ENCODE peak calls at places on chromosomes 5 and 9, in four cellular contexts. J, O, B and Q are unnamed samples.

GRCh38 chr5:82808960-82809359 is 268.2 kb downstream of the TMEM167A start:
- DNase-seq in J (no peak), O (no peak), B (no peak), Q (no peak)

GRCh38 chr5:172920995-172921394 is 38.2 kb upstream of the RPL26L1 start:
- DNase-seq in J (no peak), O (no peak), B (no peak), Q (no peak)

GRCh38 chr5:54296386-54296785 is 14.0 kb downstream of the ARL15 start:
- DNase-seq in J (no peak), O (no peak), B (no peak), Q (no peak)

GRCh38 chr5:35213608-35214007 is 16.7 kb downstream of the PRLR start:
- DNase-seq in J (no peak), O (no peak), B (peak; percentile 44), Q (no peak)

GRCh38 chr5:97231025-97231636 is 48.1 kb upstream of the RIOK2 start:
- DNase-seq in J (peak; percentile 83), O (peak; percentile 51), B (no peak), Q (peak; percentile 14)

GRCh38 chr5:10222326-10222725 is 27.4 kb downstream of the ATPSCKMT start:
- DNase-seq in J (no peak), O (no peak), B (no peak), Q (no peak)

GRCh38 chr5:32506809-32507208 is 62.3 kb upstream of the ZFR start:
- DNase-seq in J (no peak), O (no peak), B (no peak), Q (peak; percentile 91)

GRCh38 chr9:135215571-135216161 is 128.2 kb downstream of the OLFM1 start:
- DNase-seq in J (no peak), O (no peak), B (no peak), Q (peak; percentile 54)

GRCh38 chr5:115895821-115896220 is 54.1 kb downstream of the AP3S1 start:
- DNase-seq in J (no peak), O (no peak), B (no peak), Q (no peak)

GRCh38 chr5:66826263-66826662 is 230.1 kb downstream of the MAST4 start:
- DNase-seq in J (no peak), O (no peak), B (no peak), Q (no peak)

GRCh38 chr9:73863924-73864323 is 633.2 kb upstream of the RORB start:
- DNase-seq in J (no peak), O (no peak), B (no peak), Q (no peak)

GRCh38 chr9:8860925-8861324 is 1061.3 kb upstream of the DMAC1 start:
- DNase-seq in J (no peak), O (no peak), B (no peak), Q (peak; percentile 51)

GRCh38 chr5:113562828-113563400 is 49.4 kb downstream of the YTHDC2 start:
- DNase-seq in J (no peak), O (no peak), B (no peak), Q (no peak)

GRCh38 chr9:3578786-3579185 is 53.0 kb upstream of the RFX3 start:
- DNase-seq in J (no peak), O (no peak), B (no peak), Q (peak; percentile 93)

GRCh38 chr9:80540387-80540786 is 968.6 kb downstream of the TLE4 start:
- DNase-seq in J (no peak), O (no peak), B (no peak), Q (no peak)

GRCh38 chr9:14066815-14067214 is 247.1 kb downstream of the NFIB start:
- DNase-seq in J (no peak), O (no peak), B (no peak), Q (no peak)

DNA sequence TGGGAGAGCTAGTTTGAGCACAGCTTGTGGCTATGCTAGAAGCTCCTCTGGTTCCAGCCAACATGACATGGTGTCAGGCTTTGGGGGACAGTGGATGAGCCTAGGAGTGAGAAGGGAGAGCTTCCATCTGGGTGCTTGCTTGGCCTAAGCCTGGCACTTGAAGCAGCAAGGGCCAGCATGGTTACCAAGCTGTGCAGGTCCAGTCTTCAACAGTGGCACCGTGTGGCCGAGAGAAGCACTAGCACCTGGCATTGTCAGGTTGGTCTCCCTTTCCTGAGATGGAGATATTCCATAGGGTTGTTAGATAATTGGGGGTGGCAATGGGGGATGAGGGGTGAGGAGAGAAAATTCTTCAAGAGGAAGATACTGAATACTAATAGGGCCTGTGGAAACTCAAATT is 261.9 kb downstream of the PBX3 start:
- DNase-seq in J (no peak), O (peak; percentile 6), B (no peak), Q (no peak)
- TF ChIP-seq CTCF in J (peak; percentile 55), O (peak; percentile 45), B (no peak), Q (peak; percentile 24)

DNA sequence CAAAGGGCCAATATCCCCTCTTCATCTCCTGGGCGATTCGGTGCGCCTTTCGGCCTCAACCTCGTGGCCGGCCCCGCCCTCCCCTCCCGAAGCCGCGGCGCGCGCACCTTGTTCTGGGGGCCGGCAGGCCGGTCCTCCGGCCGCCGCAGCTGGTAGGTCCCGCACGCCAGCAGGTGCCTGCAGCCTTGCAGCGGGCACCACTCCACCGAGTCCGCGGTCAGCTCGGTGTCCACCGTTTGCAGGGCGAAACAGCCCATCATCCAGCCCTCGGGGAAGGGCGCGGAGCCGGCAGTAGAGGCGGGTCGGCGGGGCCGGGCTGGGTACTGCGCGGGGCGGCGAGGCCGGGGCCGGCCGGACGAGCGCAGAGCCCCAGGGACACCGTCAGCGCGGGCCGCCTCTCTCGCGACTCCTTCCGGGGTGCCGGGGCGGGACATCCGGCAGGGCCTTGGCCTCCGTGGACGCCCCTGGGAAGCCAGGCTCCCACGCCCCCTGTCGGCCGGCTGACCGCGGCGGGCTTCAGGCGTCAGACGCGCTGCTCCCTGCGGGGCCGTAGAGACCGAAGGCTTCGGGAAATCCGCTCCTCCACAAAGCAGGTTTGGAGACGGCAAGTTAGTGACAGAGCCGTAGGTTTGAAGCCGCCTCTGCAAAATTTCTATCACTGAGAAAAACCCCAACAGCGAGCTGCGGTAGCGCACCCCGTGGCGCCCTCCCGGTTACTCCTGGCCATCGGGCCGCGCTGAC is at the start of gene DPH7:
- DNase-seq in J (peak; percentile 97), O (peak; percentile 90), B (peak; percentile 94), Q (peak; percentile 100)
- TF ChIP-seq CTCF in J (peak; percentile 76), O (peak; percentile 86), B (peak; percentile 94), Q (peak; percentile 79)

GRCh38 chr9:99819484-99820329 is 2.0 kb upstream of the NR4A3 start:
- DNase-seq in J (peak; percentile 96), O (peak; percentile 88), B (peak; percentile 92), Q (peak; percentile 98)

GRCh38 chr9:99822096-99822595 is 461 bp downstream of the NR4A3 start:
- DNase-seq in J (no peak), O (peak; percentile 67), B (peak; percentile 39), Q (peak; percentile 95)

GRCh38 chr9:99822596-99823391 is 1.1 kb downstream of the NR4A3 start:
- DNase-seq in J (peak; percentile 81), O (peak; percentile 36), B (no peak), Q (peak; percentile 92)

GRCh38 chr9:99820330-99821186 is 1.1 kb upstream of the NR4A3 start:
- DNase-seq in J (peak; percentile 22), O (peak; percentile 25), B (peak; percentile 38), Q (peak; percentile 88)

GRCh38 chr9:99821187-99822095 is at the start of gene NR4A3:
- DNase-seq in J (peak; percentile 94), O (peak; percentile 67), B (peak; percentile 95), Q (peak; percentile 99)
- TF ChIP-seq CTCF in J (no peak), O (peak; percentile 20), B (no peak), Q (no peak)

GRCh38 chr5:178234121-178234752 is 1.6 kb upstream of the PHYKPL start:
- DNase-seq in J (no peak), O (no peak), B (no peak), Q (peak; percentile 58)

GRCh38 chr5:178231736-178232123 is 872 bp downstream of the PHYKPL start:
- DNase-seq in J (no peak), O (no peak), B (no peak), Q (peak; percentile 82)

GRCh38 chr5:178232920-178233429 is 373 bp upstream of the PHYKPL start:
- DNase-seq in J (no peak), O (no peak), B (no peak), Q (peak; percentile 78)

GRCh38 chr5:178230879-178231735 is 1.5 kb downstream of the PHYKPL start:
- DNase-seq in J (no peak), O (no peak), B (no peak), Q (peak; percentile 95)

DNA sequence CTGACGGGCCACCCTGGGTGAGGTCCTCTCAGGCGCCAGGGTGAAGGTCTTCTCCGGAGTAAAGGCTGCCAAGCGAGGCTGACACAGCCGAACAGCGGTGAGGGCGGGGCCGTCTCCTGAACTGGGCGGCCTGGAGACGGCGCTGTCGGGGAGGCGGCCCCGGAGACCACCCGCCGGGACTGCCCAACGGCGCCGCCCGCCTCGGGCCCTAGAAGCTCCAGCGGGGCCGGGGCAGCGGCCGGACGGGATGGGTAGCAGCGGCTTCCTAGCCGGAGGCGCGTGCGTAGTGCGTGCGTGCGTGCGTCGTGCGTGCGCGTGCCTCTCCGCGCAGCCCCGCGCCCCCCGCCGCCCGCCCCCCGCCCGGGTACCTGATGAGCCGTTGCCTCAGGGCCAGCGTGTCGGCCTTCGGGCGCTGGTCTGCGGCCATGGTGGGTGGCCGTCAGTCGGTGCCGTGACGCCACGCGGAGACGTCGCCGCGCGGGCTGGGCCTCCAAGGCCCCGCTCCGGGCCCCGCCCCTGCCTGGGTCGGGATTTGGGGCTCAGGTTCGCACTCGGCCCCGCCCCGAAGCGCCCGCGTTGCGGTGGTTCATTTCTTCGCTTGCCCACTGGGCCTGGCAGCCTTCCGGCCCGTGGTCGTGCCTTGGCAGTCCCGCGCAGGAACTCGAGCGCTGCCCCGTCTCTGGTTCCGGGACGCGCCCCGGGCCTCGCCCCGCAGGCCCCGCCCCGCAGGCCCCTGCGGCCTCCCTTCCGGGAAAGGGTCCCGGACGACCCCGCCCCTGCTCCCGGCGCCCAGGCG is at the start of gene PHYKPL:
- DNase-seq in J (peak; percentile 85), O (peak; percentile 85), B (peak; percentile 72), Q (peak; percentile 97)
- TF ChIP-seq CTCF in J (no peak), O (peak; percentile 30), B (peak; percentile 15), Q (no peak)

DNA sequence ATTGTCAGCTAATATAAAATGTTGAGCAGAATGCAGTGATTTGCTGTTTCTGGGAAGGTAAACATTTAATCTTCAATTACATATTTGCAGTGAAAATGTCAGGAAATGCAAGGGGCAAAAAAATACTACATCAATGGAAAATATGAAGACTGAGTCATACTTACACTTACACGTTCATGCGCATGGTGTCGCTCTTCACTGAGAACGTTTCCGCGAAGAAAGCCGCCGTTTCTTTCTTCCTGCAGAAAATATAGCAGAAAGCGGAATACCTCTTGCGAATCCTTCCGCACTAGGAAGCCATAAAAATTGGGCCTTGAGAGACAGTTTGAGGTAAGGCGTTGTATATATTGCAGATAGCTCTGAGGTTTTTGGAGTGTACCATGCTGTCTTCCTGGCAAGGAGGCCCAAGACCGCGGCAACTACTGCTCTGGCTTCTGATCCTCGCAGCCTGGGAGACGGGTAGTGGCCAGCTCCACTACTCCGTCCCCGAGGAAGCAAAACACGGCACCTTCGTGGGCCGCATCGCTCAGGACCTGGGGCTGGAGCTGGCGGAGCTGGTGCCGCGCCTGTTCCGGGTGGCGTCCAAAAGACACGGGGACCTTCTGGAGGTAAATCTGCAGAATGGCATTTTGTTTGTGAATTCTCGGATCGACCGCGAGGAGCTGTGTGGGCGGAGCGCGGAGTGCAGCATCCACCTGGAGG is at the start of gene PCDHA13:
- DNase-seq in J (peak; percentile 66), O (no peak), B (no peak), Q (peak; percentile 54)
- TF ChIP-seq CTCF in J (peak; percentile 57), O (no peak), B (no peak), Q (peak; percentile 5)